ENCODE peak calls at places on chromosome 22, in six cellular contexts. C, K, U, X, R and H are unnamed samples.

GRCh38 chr22:41078975-41079374 is 13.4 kb upstream of the EP300 start:
- DNase-seq in R (no peak), X (no peak), U (no peak), K (no peak), C (no peak), H (no peak)

GRCh38 chr22:30425616-30426394 is at the start of gene MTFP1:
- DNase-seq in U (peak; percentile 54), C (peak; percentile 55), X (peak; percentile 64), R (peak; percentile 68), K (peak; percentile 72), H (peak; percentile 53)

GRCh38 chr22:24474649-24475048 is 20.5 kb upstream of the UPB1 start:
- DNase-seq in X (no peak), K (no peak), C (no peak), R (no peak), U (no peak), H (no peak)

GRCh38 chr22:46518038-46518437 is 19.4 kb downstream of the CELSR1 start:
- DNase-seq in R (no peak), C (no peak), K (no peak), X (no peak), U (no peak), H (no peak)

GRCh38 chr22:45783690-45784089 is 112.1 kb downstream of the ATXN10 start:
- DNase-seq in K (no peak), X (no peak), R (no peak), C (no peak), U (no peak), H (no peak)

GRCh38 chr22:45317551-45318167 is 7.9 kb downstream of the FAM118A start:
- DNase-seq in R (peak; percentile 85), C (no peak), U (peak; percentile 45), X (no peak), K (peak; percentile 91), H (peak; percentile 46)

GRCh38 chr22:49124588-49124987 is 703.1 kb downstream of the BRD1 start:
- DNase-seq in U (no peak), K (no peak), X (no peak), C (no peak), R (no peak), H (no peak)

GRCh38 chr22:22705328-22706100 is 61.1 kb downstream of the GGTLC2 start:
- DNase-seq in R (peak; percentile 13), U (no peak), X (no peak), C (no peak), K (no peak), H (no peak)

GRCh38 chr22:42863349-42863911 is 6.4 kb upstream of the ARFGAP3 start:
- DNase-seq in R (no peak), X (no peak), C (no peak), K (peak; percentile 19), U (no peak), H (peak; percentile 73)

GRCh38 chr22:20760084-20760483 is 13.8 kb upstream of the SERPIND1 start:
- DNase-seq in K (no peak), C (no peak), X (no peak), R (no peak), U (no peak), H (no peak)

GRCh38 chr22:45997775-45998637 is 21.0 kb upstream of the WNT7B start:
- DNase-seq in R (no peak), C (no peak), X (no peak), K (no peak), U (no peak), H (no peak)

GRCh38 chr22:40603088-40603605 is 33.4 kb downstream of the MRTFA start:
- DNase-seq in U (no peak), C (no peak), R (no peak), K (peak; percentile 71), X (no peak), H (peak; percentile 73)

GRCh38 chr22:37744589-37744988 is 47.7 kb downstream of the TRIOBP start:
- DNase-seq in U (no peak), R (no peak), C (no peak), X (no peak), K (no peak), H (no peak)

GRCh38 chr22:48459859-48460823 is 1367.5 kb downstream of the BRD1 start:
- DNase-seq in X (no peak), R (no peak), C (no peak), K (no peak), U (no peak), H (no peak)

GRCh38 chr22:39089928-39090327 is 7.1 kb upstream of the APOBEC3H start:
- DNase-seq in K (no peak), C (no peak), R (no peak), X (no peak), U (no peak), H (no peak)

GRCh38 chr22:40477683-40478348 is 107.4 kb downstream of the SGSM3 start:
- DNase-seq in K (no peak), C (no peak), X (no peak), R (no peak), U (no peak), H (no peak)

GRCh38 chr22:39771486-39771885 is 122.1 kb downstream of the ENTHD1 start:
- DNase-seq in R (no peak), C (no peak), K (no peak), X (no peak), U (no peak), H (no peak)

GRCh38 chr22:30202531-30203006 is 44.0 kb downstream of the LIF start:
- DNase-seq in K (no peak), C (no peak), U (no peak), X (peak; percentile 66), R (no peak), H (peak; percentile 74)

GRCh38 chr22:24834845-24835570 is 29.0 kb downstream of the SGSM1 start:
- DNase-seq in X (no peak), C (no peak), U (no peak), K (peak; percentile 26), R (no peak), H (peak; percentile 48)

GRCh38 chr22:36461665-36462474 is 19.6 kb downstream of the TXN2 start:
- DNase-seq in C (no peak), R (no peak), U (peak; percentile 61), K (peak; percentile 67), X (peak; percentile 85), H (peak; percentile 91)

DNA sequence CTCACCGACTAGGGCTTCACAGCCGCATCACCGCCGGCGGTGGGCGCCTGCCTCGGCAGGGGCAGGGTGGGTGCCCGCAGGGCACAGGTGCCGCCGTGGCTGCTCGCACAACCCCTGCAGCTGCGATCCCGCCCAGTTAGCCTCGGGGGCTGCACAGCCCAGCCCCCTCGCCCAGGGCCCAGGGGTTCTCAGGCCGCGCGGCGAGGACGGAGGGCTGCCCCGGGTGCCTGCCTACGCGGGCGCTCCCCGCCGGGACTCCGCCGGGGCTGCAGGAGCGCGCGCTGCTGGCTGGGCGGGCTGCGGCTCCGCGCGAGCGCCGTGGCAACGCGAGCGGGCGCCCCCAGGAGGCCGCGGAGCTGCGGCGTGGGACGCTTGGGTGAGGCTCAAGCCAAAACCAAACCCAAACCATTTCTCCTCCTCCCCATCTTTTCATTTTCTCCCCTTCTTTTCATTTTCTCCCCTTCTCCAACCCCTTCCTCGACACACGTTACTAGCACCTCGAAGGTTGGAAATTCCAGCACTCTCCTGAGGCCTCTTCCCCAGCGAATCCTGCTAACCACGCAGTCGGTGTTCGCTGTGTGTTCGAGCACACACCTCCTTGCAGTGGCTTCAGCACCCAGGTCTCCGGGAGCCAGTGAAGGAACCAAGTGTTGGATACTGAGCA is at the start of gene MICAL3:
- DNase-seq in R (no peak), C (peak; percentile 56), U (peak; percentile 54), X (peak; percentile 37), K (peak; percentile 64), H (peak; percentile 47)
- H3K4me3 ChIP-seq in R (peak within 1 kb of the TSS; percentile 73), C (peak within 1 kb of the TSS; percentile 65), U (peak within 1 kb of the TSS; percentile 73), X (peak within 1 kb of the TSS; percentile 28), K (peak within 1 kb of the TSS; percentile 41), H (peak within 1 kb of the TSS; percentile 75)

DNA sequence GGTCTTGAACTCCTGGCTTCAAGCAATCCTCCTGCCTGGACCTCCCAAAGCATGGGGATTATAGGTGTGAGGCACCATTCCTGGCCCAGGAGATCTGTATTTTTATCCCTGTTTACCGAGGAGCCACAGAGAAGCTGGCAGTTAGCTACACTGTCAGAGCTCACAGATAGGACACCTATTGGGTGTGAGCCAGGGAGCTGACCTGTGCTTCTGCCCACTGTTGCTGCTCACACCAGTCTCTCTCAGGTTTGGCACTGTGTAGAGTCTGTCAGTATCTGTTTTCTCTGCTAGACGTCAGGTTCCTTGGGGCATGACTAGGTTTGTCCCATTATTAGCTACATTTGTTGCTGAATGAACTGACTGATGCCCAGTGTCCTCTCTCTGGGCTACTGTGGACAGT is 17.5 kb downstream of the PPP6R2 start:
- DNase-seq in K (no peak), U (no peak), X (no peak), C (no peak), R (no peak), H (no peak)
- H3K36me3 ChIP-seq in K (peaks cover 8% of the 10 kb centered on the region), U (peaks cover 16% of the 10 kb centered on the region), X (no peaks in the 10 kb centered on the region), C (peaks cover 10% of the 10 kb centered on the region), R (peaks cover 12% of the 10 kb centered on the region), H (peaks cover 4% of the 10 kb centered on the region)

DNA sequence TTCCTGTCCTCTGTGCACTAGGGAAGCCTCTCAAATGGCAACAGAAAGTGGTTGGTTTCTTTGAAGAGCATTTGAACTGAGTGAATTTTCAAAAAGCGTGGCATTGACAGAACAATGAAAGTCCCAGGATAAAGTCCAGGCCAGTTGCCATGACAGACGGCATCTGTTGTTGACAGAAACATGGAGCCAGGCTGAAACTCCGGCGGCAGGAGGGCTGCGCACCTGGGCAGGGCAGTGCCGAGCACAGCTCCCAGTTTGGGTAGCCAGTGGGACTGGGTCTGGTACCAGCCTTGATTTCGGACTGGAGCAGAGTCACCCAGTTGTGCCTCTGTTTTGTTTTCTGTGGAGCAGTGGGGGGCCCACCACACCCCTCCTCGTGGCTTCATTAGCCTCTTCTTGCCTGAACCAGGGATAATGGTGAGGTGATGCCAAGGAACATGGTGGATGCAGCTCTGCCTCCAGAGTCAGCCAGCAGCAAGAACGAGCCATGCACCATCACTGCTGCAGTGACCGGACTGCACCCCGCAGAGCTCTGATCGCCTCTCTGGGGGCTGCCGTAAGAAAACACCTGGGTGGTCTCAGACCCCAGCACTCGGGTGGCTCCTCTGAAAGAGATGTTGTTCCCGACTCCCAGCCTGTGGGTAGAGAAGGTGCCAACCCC is 9.8 kb upstream of the SEPTIN5 start:
- DNase-seq in X (no peak), R (no peak), U (no peak), K (no peak), C (no peak), H (no peak)
- H3K4me3 ChIP-seq in X (no peak overlapping the region), R (no peak overlapping the region), U (no peak overlapping the region), K (no peak overlapping the region), C (no peak overlapping the region), H (no peak overlapping the region)

GRCh38 chr22:26527574-26528465 is 15.5 kb upstream of the TFIP11 start:
- DNase-seq in X (no peak), K (no peak), C (no peak), U (peak; percentile 56), R (no peak), H (no peak)

GRCh38 chr22:26527167-26527566 is 14.9 kb upstream of the TFIP11 start:
- DNase-seq in K (no peak), C (no peak), U (no peak), R (no peak), X (no peak), H (no peak)

GRCh38 chr22:26524870-26525269 is 12.6 kb upstream of the TFIP11 start:
- DNase-seq in U (no peak), R (no peak), C (no peak), K (no peak), X (no peak), H (no peak)

GRCh38 chr22:26529345-26529744 is 17.1 kb upstream of the TFIP11 start:
- DNase-seq in X (peak; percentile 51), C (no peak), U (no peak), R (no peak), K (no peak), H (peak; percentile 79)

DNA sequence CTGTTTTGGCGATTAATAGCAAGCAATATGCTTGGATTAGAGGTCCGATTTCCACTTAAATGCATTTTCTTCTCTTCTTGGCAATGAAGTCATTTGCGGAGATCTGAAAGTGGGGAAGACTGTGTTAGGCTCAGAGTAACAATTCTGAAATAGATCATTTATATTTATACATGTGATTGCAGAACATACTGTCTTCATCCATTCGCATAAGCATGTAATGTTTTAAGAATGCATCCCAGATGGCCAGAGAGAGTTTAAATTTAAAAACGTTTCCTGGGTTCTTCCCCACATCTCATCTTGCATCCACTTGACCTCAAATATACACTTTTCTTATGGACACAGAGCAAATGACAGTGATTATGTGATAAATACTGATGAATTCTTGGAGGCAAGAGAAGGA is 13.9 kb upstream of the TFIP11 start:
- DNase-seq in X (no peak), R (no peak), U (no peak), K (no peak), C (no peak), H (no peak)
- H3K36me3 ChIP-seq in X (peaks cover 3% of the 10 kb centered on the region), R (peaks cover 22% of the 10 kb centered on the region), U (peaks cover 48% of the 10 kb centered on the region), K (peaks cover 10% of the 10 kb centered on the region), C (peaks cover 46% of the 10 kb centered on the region), H (peaks cover 7% of the 10 kb centered on the region)